ENCODE peak calls at places on chromosome 11, in four cellular contexts. D is CD8-positive, alpha-beta T cell; O is colonic mucosa; Y is A549. K is an unnamed sample.

GRCh38 chr11:19493446-19493845 is 219.2 kb upstream of the NAV2 start:
- DNase-seq in D (no peak), O (no peak), Y (no peak), K (no peak)

GRCh38 chr11:786235-787083 is 3.4 kb downstream of the CEND1 start:
- DNase-seq in D (no peak), O (no peak), Y (no peak), K (no peak)

GRCh38 chr11:96051820-96052219 is 127.9 kb upstream of the MTMR2 start:
- DNase-seq in D (no peak), O (no peak), Y (no peak), K (no peak)

GRCh38 chr11:74670171-74670570 is 61.1 kb downstream of the CHRDL2 start:
- DNase-seq in D (no peak), O (peak), Y (no peak), K (no peak)

GRCh38 chr11:70226967-70227366 is 23.9 kb downstream of the FADD start:
- DNase-seq in D (no peak), O (no peak), Y (no peak), K (no peak)

GRCh38 chr11:65100674-65101350 is 4.8 kb downstream of the VPS51 start:
- DNase-seq in D (no peak), O (no peak), Y (no peak), K (no peak)

GRCh38 chr11:128345316-128345715 is 242.0 kb downstream of the ETS1 start:
- DNase-seq in D (no peak), O (no peak), Y (no peak), K (no peak)

GRCh38 chr11:113884361-113884836 is 9.0 kb upstream of the USP28 start:
- DNase-seq in D (no peak), O (no peak), Y (no peak), K (no peak)

GRCh38 chr11:70507466-70508230 is 109.3 kb downstream of the CTTN start:
- DNase-seq in D (no peak), O (no peak), Y (no peak), K (no peak)

GRCh38 chr11:96049426-96049825 is 125.5 kb upstream of the MTMR2 start:
- DNase-seq in D (no peak), O (no peak), Y (no peak), K (no peak)

GRCh38 chr11:70568504-70569172 is 170.3 kb downstream of the CTTN start:
- DNase-seq in D (no peak), O (peak), Y (no peak), K (peak)

GRCh38 chr11:115471367-115471766 is 32.8 kb downstream of the CADM1 start:
- DNase-seq in D (no peak), O (no peak), Y (no peak), K (no peak)

GRCh38 chr11:104907521-104908185 is 9.4 kb upstream of the CASP12 start:
- DNase-seq in D (no peak), O (no peak), Y (no peak), K (no peak)

GRCh38 chr11:96215094-96215782 is 127.8 kb downstream of the MAML2 start:
- DNase-seq in D (peak), O (peak), Y (no peak), K (no peak)

GRCh38 chr11:70064011-70064725 is 13.9 kb upstream of the ANO1 start:
- DNase-seq in D (no peak), O (peak), Y (no peak), K (no peak)

GRCh38 chr11:75371930-75372876 is 20.7 kb upstream of the ARRB1 start:
- DNase-seq in D (no peak), O (peak), Y (peak), K (no peak)

GRCh38 chr11:83118814-83119213 is 38.1 kb upstream of the PCF11 start:
- DNase-seq in D (no peak), O (no peak), Y (no peak), K (no peak)

GRCh38 chr11:83034673-83035014 is 37.1 kb downstream of the RAB30 start:
- DNase-seq in D (no peak), O (no peak), Y (no peak), K (no peak)

GRCh38 chr11:90343670-90344069 is 120.8 kb upstream of the CHORDC1 start:
- DNase-seq in D (no peak), O (no peak), Y (no peak), K (no peak)

GRCh38 chr11:12216542-12217422 is 106.4 kb downstream of the MICAL2 start:
- DNase-seq in D (no peak), O (peak), Y (no peak), K (no peak)

GRCh38 chr11:34124885-34125668 is 19.6 kb downstream of the NAT10 start:
- DNase-seq in D (no peak), O (no peak), Y (no peak), K (no peak)

GRCh38 chr11:10793470-10794255 is 15.1 kb downstream of the EIF4G2 start:
- DNase-seq in D (no peak), O (no peak), Y (no peak), K (no peak)

GRCh38 chr11:2581151-2581930 is 118.5 kb downstream of the KCNQ1OT1 start:
- DNase-seq in D (no peak), O (no peak), Y (no peak), K (no peak)

DNA sequence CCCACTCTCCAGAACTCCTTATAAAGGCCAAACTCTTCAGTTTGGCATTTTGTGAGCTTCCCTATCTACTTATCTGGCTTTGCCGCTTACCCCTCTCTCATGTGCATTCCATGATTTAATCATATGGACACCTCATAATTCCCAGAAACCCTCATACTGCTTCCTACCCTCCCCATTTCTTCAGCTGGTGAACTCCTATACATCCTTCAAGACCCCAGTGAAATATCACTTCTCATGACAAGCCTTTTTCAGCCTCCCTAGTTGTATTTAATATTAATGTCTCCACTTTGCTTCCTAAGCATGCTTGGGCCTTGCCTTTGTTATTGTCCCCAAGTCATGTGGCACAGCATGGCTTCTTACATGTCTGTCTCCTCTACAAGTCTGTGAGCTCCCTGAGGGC is 13.7 kb upstream of the TSPAN18 start:
- DNase-seq in D (no peak), O (no peak), Y (no peak), K (no peak)
- H3K27ac ChIP-seq in D (no peak), O (no peak), Y (no peak), K (no peak)

GRCh38 chr11:111726301-111726713 is 39.9 kb downstream of the PPP2R1B start:
- DNase-seq in D (no peak), O (no peak), Y (no peak), K (no peak)
- H3K27ac ChIP-seq in D (no peak), O (no peak), Y (no peak), K (no peak)

GRCh38 chr11:25527841-25528240 is 804.1 kb upstream of the ANO3 start:
- DNase-seq in D (no peak), O (no peak), Y (no peak), K (no peak)
- H3K27ac ChIP-seq in D (no peak), O (no peak), Y (no peak), K (no peak)

GRCh38 chr11:112163875-112164521 is at the start of gene IL18:
- DNase-seq in D (no peak), O (peak), Y (peak), K (peak)

GRCh38 chr11:112162761-112163669 is 879 bp downstream of the IL18 start:
- DNase-seq in D (no peak), O (no peak), Y (no peak), K (peak)

GRCh38 chr11:112166561-112166960 is 611 bp upstream of the TEX12 start:
- DNase-seq in D (no peak), O (peak), Y (no peak), K (peak)

GRCh38 chr11:112165049-112165448 is 1.2 kb upstream of the IL18 start:
- DNase-seq in D (no peak), O (no peak), Y (no peak), K (no peak)

DNA sequence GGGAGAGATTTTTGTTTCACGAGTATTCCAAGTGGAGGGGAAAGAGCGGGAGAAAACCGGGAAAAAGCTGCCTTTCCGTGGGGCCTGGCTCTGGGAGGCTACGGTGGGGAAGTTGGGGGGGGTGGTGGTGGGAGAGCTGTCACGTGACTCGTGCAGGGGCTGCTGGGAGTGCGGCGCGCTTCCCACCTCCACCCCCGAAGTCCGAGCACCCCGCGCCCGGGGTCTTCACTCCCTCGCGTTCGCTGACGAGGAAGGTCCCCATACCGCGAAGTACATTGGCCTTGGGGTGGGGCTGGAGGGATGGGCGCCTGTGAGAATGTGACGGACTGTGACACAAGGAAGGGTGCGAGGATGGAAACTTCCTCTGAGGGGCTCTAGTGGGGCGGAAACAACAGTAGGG is at the start of gene TEX12:
- DNase-seq in D (peak), O (no peak), Y (no peak), K (no peak)
- H3K27ac ChIP-seq in D (no peak), O (peak), Y (peak), K (peak)

K was measured in RWPE1.